ENCODE peak calls at places on chromosome 6, in seven cellular contexts. One of them, this sample, is unnamed.

GRCh38 chr6:107344981-107345380 is 114.4 kb downstream of the PDSS2 start:
- DNase-seq in ascending aorta: no peak
- DNase-seq in HCT116: no peak
- DNase-seq in A673: peak
- DNase-seq in CD8-positive, alpha-beta T cell: no peak
- DNase-seq in cardiac fibroblast: no peak
- DNase-seq in lower lobe of right lung: no peak
- DNase-seq in this sample: no peak

GRCh38 chr6:108736832-108737231 is 111.4 kb upstream of the ARMC2 start:
- DNase-seq in A673: peak
- DNase-seq in cardiac fibroblast: peak
- DNase-seq in HCT116: peak
- DNase-seq in ascending aorta: peak
- DNase-seq in CD8-positive, alpha-beta T cell: no peak
- DNase-seq in lower lobe of right lung: no peak
- DNase-seq in this sample: peak

GRCh38 chr6:83265384-83265783 is 72.2 kb downstream of the RWDD2A start:
- DNase-seq in lower lobe of right lung: no peak
- DNase-seq in HCT116: no peak
- DNase-seq in ascending aorta: no peak
- DNase-seq in cardiac fibroblast: peak
- DNase-seq in CD8-positive, alpha-beta T cell: no peak
- DNase-seq in A673: no peak
- DNase-seq in this sample: peak

GRCh38 chr6:14871196-14871595 is 374.7 kb upstream of the JARID2 start:
- DNase-seq in lower lobe of right lung: no peak
- DNase-seq in ascending aorta: no peak
- DNase-seq in A673: no peak
- DNase-seq in HCT116: no peak
- DNase-seq in cardiac fibroblast: no peak
- DNase-seq in CD8-positive, alpha-beta T cell: no peak
- DNase-seq in this sample: no peak

GRCh38 chr6:56851104-56851503 is 103.8 kb upstream of the BEND6 start:
- DNase-seq in cardiac fibroblast: no peak
- DNase-seq in A673: no peak
- DNase-seq in CD8-positive, alpha-beta T cell: no peak
- DNase-seq in lower lobe of right lung: no peak
- DNase-seq in HCT116: no peak
- DNase-seq in ascending aorta: peak
- DNase-seq in this sample: peak

GRCh38 chr6:47134476-47135189 is 92.5 kb upstream of the ADGRF1 start:
- DNase-seq in ascending aorta: no peak
- DNase-seq in CD8-positive, alpha-beta T cell: no peak
- DNase-seq in A673: peak
- DNase-seq in lower lobe of right lung: no peak
- DNase-seq in HCT116: peak
- DNase-seq in cardiac fibroblast: peak
- DNase-seq in this sample: peak

GRCh38 chr6:7568021-7568420 is 22.0 kb upstream of the SNRNP48 start:
- DNase-seq in ascending aorta: no peak
- DNase-seq in HCT116: no peak
- DNase-seq in A673: peak
- DNase-seq in lower lobe of right lung: no peak
- DNase-seq in CD8-positive, alpha-beta T cell: no peak
- DNase-seq in cardiac fibroblast: peak
- DNase-seq in this sample: peak

GRCh38 chr6:163333038-163333437 is 81.5 kb upstream of the QKI start:
- DNase-seq in HCT116: no peak
- DNase-seq in A673: no peak
- DNase-seq in ascending aorta: no peak
- DNase-seq in cardiac fibroblast: no peak
- DNase-seq in lower lobe of right lung: no peak
- DNase-seq in CD8-positive, alpha-beta T cell: no peak
- DNase-seq in this sample: peak

GRCh38 chr6:1575213-1576041 is 34.3 kb upstream of the FOXC1 start:
- DNase-seq in A673: no peak
- DNase-seq in lower lobe of right lung: no peak
- DNase-seq in CD8-positive, alpha-beta T cell: no peak
- DNase-seq in HCT116: no peak
- DNase-seq in ascending aorta: no peak
- DNase-seq in cardiac fibroblast: peak
- DNase-seq in this sample: peak

GRCh38 chr6:5515200-5515599 is 253.9 kb downstream of the FARS2 start:
- DNase-seq in ascending aorta: no peak
- DNase-seq in A673: no peak
- DNase-seq in cardiac fibroblast: no peak
- DNase-seq in HCT116: no peak
- DNase-seq in lower lobe of right lung: no peak
- DNase-seq in CD8-positive, alpha-beta T cell: no peak
- DNase-seq in this sample: no peak

GRCh38 chr6:52994789-52995078 is 350 bp downstream of the GSTA4 start:
- DNase-seq in A673: peak
- DNase-seq in CD8-positive, alpha-beta T cell: no peak
- DNase-seq in ascending aorta: peak
- DNase-seq in lower lobe of right lung: peak
- DNase-seq in HCT116: no peak
- DNase-seq in cardiac fibroblast: peak
- DNase-seq in this sample: no peak

GRCh38 chr6:52994031-52994788 is 874 bp downstream of the GSTA4 start:
- DNase-seq in cardiac fibroblast: peak
- DNase-seq in lower lobe of right lung: no peak
- DNase-seq in CD8-positive, alpha-beta T cell: no peak
- DNase-seq in ascending aorta: peak
- DNase-seq in A673: peak
- DNase-seq in HCT116: no peak
- DNase-seq in this sample: peak

GRCh38 chr6:52998603-52999002 is 3.5 kb upstream of the GSTA4 start:
- DNase-seq in cardiac fibroblast: no peak
- DNase-seq in CD8-positive, alpha-beta T cell: no peak
- DNase-seq in lower lobe of right lung: no peak
- DNase-seq in A673: no peak
- DNase-seq in ascending aorta: no peak
- DNase-seq in HCT116: no peak
- DNase-seq in this sample: no peak

GRCh38 chr6:52993461-52993860 is 1.6 kb downstream of the GSTA4 start:
- DNase-seq in HCT116: no peak
- DNase-seq in lower lobe of right lung: no peak
- DNase-seq in CD8-positive, alpha-beta T cell: no peak
- DNase-seq in cardiac fibroblast: no peak
- DNase-seq in ascending aorta: no peak
- DNase-seq in A673: no peak
- DNase-seq in this sample: peak

GRCh38 chr6:52995913-52996685 is 1.0 kb upstream of the GSTA4 start:
- DNase-seq in cardiac fibroblast: peak
- DNase-seq in ascending aorta: peak
- DNase-seq in A673: peak
- DNase-seq in CD8-positive, alpha-beta T cell: peak
- DNase-seq in lower lobe of right lung: peak
- DNase-seq in HCT116: peak
- DNase-seq in this sample: peak
- H3K4me3 ChIP-seq in cardiac fibroblast: peak
- H3K4me3 ChIP-seq in ascending aorta: peak
- H3K4me3 ChIP-seq in A673: peak
- H3K4me3 ChIP-seq in CD8-positive, alpha-beta T cell: peak
- H3K4me3 ChIP-seq in lower lobe of right lung: peak
- H3K4me3 ChIP-seq in HCT116: peak
- H3K4me3 ChIP-seq in this sample: peak

DNA sequence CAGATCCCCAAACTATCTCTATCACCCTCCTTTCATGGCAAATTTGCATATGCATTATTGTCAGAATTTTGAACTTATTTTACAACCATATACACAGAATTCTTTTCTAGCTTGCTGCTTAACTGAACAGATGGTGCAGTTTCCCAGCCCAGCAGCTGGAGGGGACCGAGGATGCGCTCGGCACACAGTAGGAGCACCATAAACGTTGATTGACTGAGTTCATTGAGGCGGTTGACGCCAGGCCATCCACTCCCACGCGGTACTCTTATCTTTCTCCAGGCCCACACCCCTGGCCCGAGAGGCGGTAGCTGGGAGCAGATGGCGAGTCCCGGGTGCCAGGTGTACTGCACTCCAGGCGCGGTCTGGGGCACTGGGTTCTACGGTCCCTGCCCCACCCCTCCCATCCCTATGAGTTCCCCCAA is 6.8 kb upstream of the SOX4 start:
- DNase-seq in ascending aorta: no peak
- DNase-seq in CD8-positive, alpha-beta T cell: no peak
- DNase-seq in HCT116: no peak
- DNase-seq in cardiac fibroblast: no peak
- DNase-seq in lower lobe of right lung: peak
- DNase-seq in A673: no peak
- DNase-seq in this sample: peak
- H3K4me3 ChIP-seq in ascending aorta: peak
- H3K4me3 ChIP-seq in CD8-positive, alpha-beta T cell: peak
- H3K4me3 ChIP-seq in HCT116: peak
- H3K4me3 ChIP-seq in cardiac fibroblast: peak
- H3K4me3 ChIP-seq in lower lobe of right lung: peak
- H3K4me3 ChIP-seq in A673: peak
- H3K4me3 ChIP-seq in this sample: peak

GRCh38 chr6:16441262-16441661 is 202.9 kb downstream of the GMPR start:
- DNase-seq in cardiac fibroblast: no peak
- DNase-seq in CD8-positive, alpha-beta T cell: no peak
- DNase-seq in ascending aorta: no peak
- DNase-seq in lower lobe of right lung: no peak
- DNase-seq in HCT116: no peak
- DNase-seq in A673: no peak
- DNase-seq in this sample: no peak
- H3K4me3 ChIP-seq in cardiac fibroblast: no peak
- H3K4me3 ChIP-seq in CD8-positive, alpha-beta T cell: no peak
- H3K4me3 ChIP-seq in ascending aorta: no peak
- H3K4me3 ChIP-seq in lower lobe of right lung: no peak
- H3K4me3 ChIP-seq in HCT116: no peak
- H3K4me3 ChIP-seq in A673: no peak
- H3K4me3 ChIP-seq in this sample: no peak

GRCh38 chr6:156935000-156935399 is 157.8 kb downstream of the ARID1B start:
- DNase-seq in A673: no peak
- DNase-seq in cardiac fibroblast: no peak
- DNase-seq in lower lobe of right lung: no peak
- DNase-seq in ascending aorta: no peak
- DNase-seq in CD8-positive, alpha-beta T cell: no peak
- DNase-seq in HCT116: no peak
- DNase-seq in this sample: no peak

GRCh38 chr6:156931283-156931682 is 154.1 kb downstream of the ARID1B start:
- DNase-seq in CD8-positive, alpha-beta T cell: no peak
- DNase-seq in HCT116: no peak
- DNase-seq in ascending aorta: no peak
- DNase-seq in cardiac fibroblast: no peak
- DNase-seq in lower lobe of right lung: no peak
- DNase-seq in A673: no peak
- DNase-seq in this sample: no peak

GRCh38 chr6:156934054-156934424 is 156.9 kb downstream of the ARID1B start:
- DNase-seq in HCT116: no peak
- DNase-seq in CD8-positive, alpha-beta T cell: no peak
- DNase-seq in ascending aorta: no peak
- DNase-seq in A673: no peak
- DNase-seq in lower lobe of right lung: no peak
- DNase-seq in cardiac fibroblast: no peak
- DNase-seq in this sample: no peak

GRCh38 chr6:156928972-156929371 is 151.8 kb downstream of the ARID1B start:
- DNase-seq in cardiac fibroblast: no peak
- DNase-seq in CD8-positive, alpha-beta T cell: no peak
- DNase-seq in HCT116: no peak
- DNase-seq in ascending aorta: no peak
- DNase-seq in A673: no peak
- DNase-seq in lower lobe of right lung: no peak
- DNase-seq in this sample: no peak

DNA sequence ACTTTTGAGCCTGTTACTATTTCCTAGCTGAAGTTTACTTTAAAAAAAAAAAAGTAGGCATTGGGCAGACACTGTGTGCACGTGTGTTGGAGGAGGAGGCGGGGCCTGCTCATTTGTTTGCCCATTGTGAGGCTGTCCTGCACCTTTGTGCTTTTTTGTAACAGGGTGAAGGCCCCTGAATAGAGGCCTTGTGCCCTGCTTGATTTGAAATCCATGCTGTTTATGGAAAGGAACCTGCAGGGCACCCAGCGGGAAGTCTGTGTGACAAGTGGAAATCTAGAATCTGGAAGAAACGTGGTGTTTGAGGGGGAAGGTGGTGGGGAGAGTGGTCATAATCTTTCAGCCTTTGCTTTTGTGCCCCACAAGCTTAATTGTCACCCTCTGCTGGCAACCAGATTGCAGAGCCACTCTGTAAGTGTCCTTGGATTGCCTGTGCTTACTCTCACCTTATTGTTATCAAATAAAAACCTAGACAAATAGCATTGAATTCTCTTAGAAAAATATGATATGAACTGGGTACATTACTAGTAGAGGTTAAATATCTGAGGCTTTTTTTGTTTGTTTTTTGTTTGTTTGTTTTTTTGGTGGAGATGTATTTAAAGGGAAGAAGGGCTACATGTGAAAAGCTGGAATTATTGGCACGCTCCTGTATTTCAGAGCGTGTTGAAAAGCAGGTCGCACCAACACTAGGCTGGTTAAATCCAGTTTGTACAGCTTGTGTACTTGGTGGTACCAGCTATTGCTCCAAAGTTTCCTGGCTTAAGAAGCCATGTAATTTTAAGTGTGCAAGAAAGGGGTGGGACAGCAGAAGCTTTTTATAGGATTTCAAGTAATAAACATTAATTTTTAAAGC is 156.2 kb downstream of the ARID1B start:
- DNase-seq in ascending aorta: no peak
- DNase-seq in cardiac fibroblast: no peak
- DNase-seq in CD8-positive, alpha-beta T cell: no peak
- DNase-seq in lower lobe of right lung: peak
- DNase-seq in A673: peak
- DNase-seq in HCT116: no peak
- DNase-seq in this sample: no peak
- H3K4me3 ChIP-seq in ascending aorta: no peak
- H3K4me3 ChIP-seq in cardiac fibroblast: no peak
- H3K4me3 ChIP-seq in CD8-positive, alpha-beta T cell: no peak
- H3K4me3 ChIP-seq in lower lobe of right lung: no peak
- H3K4me3 ChIP-seq in A673: no peak
- H3K4me3 ChIP-seq in HCT116: no peak
- H3K4me3 ChIP-seq in this sample: no peak

DNA sequence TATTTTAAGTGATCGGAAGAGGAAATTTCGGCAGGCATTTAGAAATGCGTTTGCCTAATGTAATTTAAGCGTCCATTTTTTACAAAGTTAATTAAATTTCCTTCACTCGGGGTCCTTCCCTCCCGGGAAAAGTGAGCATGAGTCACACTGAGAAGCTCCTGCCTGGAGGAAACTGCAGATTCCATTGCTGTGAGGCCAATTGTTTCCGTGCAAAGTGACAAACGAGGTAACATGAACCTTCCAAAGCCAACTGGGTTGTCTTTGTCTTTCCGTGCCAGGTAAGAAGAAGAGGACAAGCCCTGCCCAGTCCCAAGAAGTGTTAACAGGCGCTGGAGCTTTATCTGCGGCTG is 61.2 kb upstream of the HDDC2 start:
- DNase-seq in ascending aorta: no peak
- DNase-seq in HCT116: no peak
- DNase-seq in CD8-positive, alpha-beta T cell: no peak
- DNase-seq in A673: peak
- DNase-seq in cardiac fibroblast: no peak
- DNase-seq in lower lobe of right lung: no peak
- DNase-seq in this sample: no peak
- H3K4me3 ChIP-seq in ascending aorta: peak
- H3K4me3 ChIP-seq in HCT116: no peak
- H3K4me3 ChIP-seq in CD8-positive, alpha-beta T cell: no peak
- H3K4me3 ChIP-seq in A673: peak
- H3K4me3 ChIP-seq in cardiac fibroblast: peak
- H3K4me3 ChIP-seq in lower lobe of right lung: peak
- H3K4me3 ChIP-seq in this sample: peak